ENCODE peak calls at places on chromosome 12, in seven cellular contexts. One of them, this sample, is unnamed.

GRCh38 chr12:6567112-6567680 is 895 bp downstream of the NOP2 start:
- DNase-seq in activated CD4-positive, alpha-beta T cell treated with anti-CD3 and anti-CD28 coated beads, Interleukin-2, amount 10 ng/mL, durations not matched to agents 7 days and 5 days: no peak
- DNase-seq in NCI-H1694 treated with DMSO at 0.1 percent for 48 hours: no peak
- DNase-seq in coronary artery: no peak
- DNase-seq in sigmoid colon: no peak
- DNase-seq in stimulated activated effector memory CD8-positive, alpha-beta T cell treated with anti-CD3 and anti-CD28 coated beads, Interleukin-12 subunit alpha, Interleukin-12 subunit beta, amount 100 ng/mL, for 72 hours: no peak
- DNase-seq in stimulated activated CD8-positive, alpha-beta memory T cell treated with anti-CD3 and anti-CD28 coated beads, Interleukin-7, amount 100 ng/mL, for 4 hours: no peak
- DNase-seq in this sample: no peak

GRCh38 chr12:116432321-116432750 is 126.8 kb upstream of the MAP1LC3B2 start:
- DNase-seq in stimulated activated CD8-positive, alpha-beta memory T cell treated with anti-CD3 and anti-CD28 coated beads, Interleukin-7, amount 100 ng/mL, for 4 hours: no peak
- DNase-seq in NCI-H1694 treated with DMSO at 0.1 percent for 48 hours: no peak
- DNase-seq in coronary artery: no peak
- DNase-seq in sigmoid colon: peak; percentile 83
- DNase-seq in stimulated activated effector memory CD8-positive, alpha-beta T cell treated with anti-CD3 and anti-CD28 coated beads, Interleukin-12 subunit alpha, Interleukin-12 subunit beta, amount 100 ng/mL, for 72 hours: no peak
- DNase-seq in activated CD4-positive, alpha-beta T cell treated with anti-CD3 and anti-CD28 coated beads, Interleukin-2, amount 10 ng/mL, durations not matched to agents 7 days and 5 days: no peak
- DNase-seq in this sample: no peak

GRCh38 chr12:22979854-22980253 is 354.9 kb downstream of the ETNK1 start:
- DNase-seq in stimulated activated CD8-positive, alpha-beta memory T cell treated with anti-CD3 and anti-CD28 coated beads, Interleukin-7, amount 100 ng/mL, for 4 hours: no peak
- DNase-seq in stimulated activated effector memory CD8-positive, alpha-beta T cell treated with anti-CD3 and anti-CD28 coated beads, Interleukin-12 subunit alpha, Interleukin-12 subunit beta, amount 100 ng/mL, for 72 hours: no peak
- DNase-seq in coronary artery: no peak
- DNase-seq in sigmoid colon: no peak
- DNase-seq in activated CD4-positive, alpha-beta T cell treated with anti-CD3 and anti-CD28 coated beads, Interleukin-2, amount 10 ng/mL, durations not matched to agents 7 days and 5 days: no peak
- DNase-seq in NCI-H1694 treated with DMSO at 0.1 percent for 48 hours: no peak
- DNase-seq in this sample: no peak

GRCh38 chr12:38956337-38956736 is 50.9 kb upstream of the CPNE8 start:
- DNase-seq in stimulated activated effector memory CD8-positive, alpha-beta T cell treated with anti-CD3 and anti-CD28 coated beads, Interleukin-12 subunit alpha, Interleukin-12 subunit beta, amount 100 ng/mL, for 72 hours: no peak
- DNase-seq in activated CD4-positive, alpha-beta T cell treated with anti-CD3 and anti-CD28 coated beads, Interleukin-2, amount 10 ng/mL, durations not matched to agents 7 days and 5 days: no peak
- DNase-seq in sigmoid colon: no peak
- DNase-seq in coronary artery: no peak
- DNase-seq in NCI-H1694 treated with DMSO at 0.1 percent for 48 hours: no peak
- DNase-seq in stimulated activated CD8-positive, alpha-beta memory T cell treated with anti-CD3 and anti-CD28 coated beads, Interleukin-7, amount 100 ng/mL, for 4 hours: no peak
- DNase-seq in this sample: no peak

GRCh38 chr12:96177013-96177412 is 17.2 kb upstream of the ELK3 start:
- DNase-seq in NCI-H1694 treated with DMSO at 0.1 percent for 48 hours: no peak
- DNase-seq in stimulated activated CD8-positive, alpha-beta memory T cell treated with anti-CD3 and anti-CD28 coated beads, Interleukin-7, amount 100 ng/mL, for 4 hours: peak; percentile 61
- DNase-seq in sigmoid colon: no peak
- DNase-seq in coronary artery: no peak
- DNase-seq in activated CD4-positive, alpha-beta T cell treated with anti-CD3 and anti-CD28 coated beads, Interleukin-2, amount 10 ng/mL, durations not matched to agents 7 days and 5 days: peak; percentile 69
- DNase-seq in stimulated activated effector memory CD8-positive, alpha-beta T cell treated with anti-CD3 and anti-CD28 coated beads, Interleukin-12 subunit alpha, Interleukin-12 subunit beta, amount 100 ng/mL, for 72 hours: peak; percentile 43
- DNase-seq in this sample: no peak

GRCh38 chr12:124633269-124633953 is 66.0 kb upstream of the NCOR2 start:
- DNase-seq in activated CD4-positive, alpha-beta T cell treated with anti-CD3 and anti-CD28 coated beads, Interleukin-2, amount 10 ng/mL, durations not matched to agents 7 days and 5 days: no peak
- DNase-seq in sigmoid colon: no peak
- DNase-seq in coronary artery: no peak
- DNase-seq in stimulated activated effector memory CD8-positive, alpha-beta T cell treated with anti-CD3 and anti-CD28 coated beads, Interleukin-12 subunit alpha, Interleukin-12 subunit beta, amount 100 ng/mL, for 72 hours: no peak
- DNase-seq in stimulated activated CD8-positive, alpha-beta memory T cell treated with anti-CD3 and anti-CD28 coated beads, Interleukin-7, amount 100 ng/mL, for 4 hours: no peak
- DNase-seq in NCI-H1694 treated with DMSO at 0.1 percent for 48 hours: no peak
- DNase-seq in this sample: no peak

GRCh38 chr12:42143401-42144173 is 1.1 kb downstream of the GXYLT1 start:
- DNase-seq in coronary artery: no peak
- DNase-seq in NCI-H1694 treated with DMSO at 0.1 percent for 48 hours: no peak
- DNase-seq in stimulated activated effector memory CD8-positive, alpha-beta T cell treated with anti-CD3 and anti-CD28 coated beads, Interleukin-12 subunit alpha, Interleukin-12 subunit beta, amount 100 ng/mL, for 72 hours: no peak
- DNase-seq in activated CD4-positive, alpha-beta T cell treated with anti-CD3 and anti-CD28 coated beads, Interleukin-2, amount 10 ng/mL, durations not matched to agents 7 days and 5 days: peak; percentile 8
- DNase-seq in stimulated activated CD8-positive, alpha-beta memory T cell treated with anti-CD3 and anti-CD28 coated beads, Interleukin-7, amount 100 ng/mL, for 4 hours: no peak
- DNase-seq in sigmoid colon: no peak
- DNase-seq in this sample: no peak

GRCh38 chr12:50220357-50221061 is 53.3 kb upstream of the CERS5 start:
- DNase-seq in NCI-H1694 treated with DMSO at 0.1 percent for 48 hours: peak; percentile 4
- DNase-seq in coronary artery: no peak
- DNase-seq in sigmoid colon: no peak
- DNase-seq in activated CD4-positive, alpha-beta T cell treated with anti-CD3 and anti-CD28 coated beads, Interleukin-2, amount 10 ng/mL, durations not matched to agents 7 days and 5 days: peak; percentile 41
- DNase-seq in stimulated activated CD8-positive, alpha-beta memory T cell treated with anti-CD3 and anti-CD28 coated beads, Interleukin-7, amount 100 ng/mL, for 4 hours: no peak
- DNase-seq in stimulated activated effector memory CD8-positive, alpha-beta T cell treated with anti-CD3 and anti-CD28 coated beads, Interleukin-12 subunit alpha, Interleukin-12 subunit beta, amount 100 ng/mL, for 72 hours: peak; percentile 21
- DNase-seq in this sample: no peak

GRCh38 chr12:58393152-58393551 is 451.8 kb downstream of the ATP23 start:
- DNase-seq in coronary artery: no peak
- DNase-seq in sigmoid colon: no peak
- DNase-seq in activated CD4-positive, alpha-beta T cell treated with anti-CD3 and anti-CD28 coated beads, Interleukin-2, amount 10 ng/mL, durations not matched to agents 7 days and 5 days: no peak
- DNase-seq in NCI-H1694 treated with DMSO at 0.1 percent for 48 hours: no peak
- DNase-seq in stimulated activated effector memory CD8-positive, alpha-beta T cell treated with anti-CD3 and anti-CD28 coated beads, Interleukin-12 subunit alpha, Interleukin-12 subunit beta, amount 100 ng/mL, for 72 hours: no peak
- DNase-seq in stimulated activated CD8-positive, alpha-beta memory T cell treated with anti-CD3 and anti-CD28 coated beads, Interleukin-7, amount 100 ng/mL, for 4 hours: no peak
- DNase-seq in this sample: no peak

GRCh38 chr12:26153421-26154154 is 28.8 kb upstream of the BHLHE41 start:
- DNase-seq in stimulated activated effector memory CD8-positive, alpha-beta T cell treated with anti-CD3 and anti-CD28 coated beads, Interleukin-12 subunit alpha, Interleukin-12 subunit beta, amount 100 ng/mL, for 72 hours: no peak
- DNase-seq in sigmoid colon: no peak
- DNase-seq in stimulated activated CD8-positive, alpha-beta memory T cell treated with anti-CD3 and anti-CD28 coated beads, Interleukin-7, amount 100 ng/mL, for 4 hours: no peak
- DNase-seq in NCI-H1694 treated with DMSO at 0.1 percent for 48 hours: no peak
- DNase-seq in activated CD4-positive, alpha-beta T cell treated with anti-CD3 and anti-CD28 coated beads, Interleukin-2, amount 10 ng/mL, durations not matched to agents 7 days and 5 days: no peak
- DNase-seq in coronary artery: no peak
- DNase-seq in this sample: no peak

GRCh38 chr12:54058189-54058917 is 4.7 kb downstream of the HOXC4 start:
- DNase-seq in sigmoid colon: no peak
- DNase-seq in coronary artery: no peak
- DNase-seq in activated CD4-positive, alpha-beta T cell treated with anti-CD3 and anti-CD28 coated beads, Interleukin-2, amount 10 ng/mL, durations not matched to agents 7 days and 5 days: no peak
- DNase-seq in stimulated activated effector memory CD8-positive, alpha-beta T cell treated with anti-CD3 and anti-CD28 coated beads, Interleukin-12 subunit alpha, Interleukin-12 subunit beta, amount 100 ng/mL, for 72 hours: no peak
- DNase-seq in NCI-H1694 treated with DMSO at 0.1 percent for 48 hours: no peak
- DNase-seq in stimulated activated CD8-positive, alpha-beta memory T cell treated with anti-CD3 and anti-CD28 coated beads, Interleukin-7, amount 100 ng/mL, for 4 hours: no peak
- DNase-seq in this sample: no peak

GRCh38 chr12:46523863-46524770 is 151.5 kb upstream of the SLC38A2 start:
- DNase-seq in coronary artery: no peak
- DNase-seq in stimulated activated CD8-positive, alpha-beta memory T cell treated with anti-CD3 and anti-CD28 coated beads, Interleukin-7, amount 100 ng/mL, for 4 hours: no peak
- DNase-seq in sigmoid colon: no peak
- DNase-seq in stimulated activated effector memory CD8-positive, alpha-beta T cell treated with anti-CD3 and anti-CD28 coated beads, Interleukin-12 subunit alpha, Interleukin-12 subunit beta, amount 100 ng/mL, for 72 hours: peak; percentile 12
- DNase-seq in activated CD4-positive, alpha-beta T cell treated with anti-CD3 and anti-CD28 coated beads, Interleukin-2, amount 10 ng/mL, durations not matched to agents 7 days and 5 days: peak; percentile 75
- DNase-seq in NCI-H1694 treated with DMSO at 0.1 percent for 48 hours: no peak
- DNase-seq in this sample: no peak

GRCh38 chr12:55719371-55719770 is 822 bp upstream of the RDH5 start:
- DNase-seq in stimulated activated effector memory CD8-positive, alpha-beta T cell treated with anti-CD3 and anti-CD28 coated beads, Interleukin-12 subunit alpha, Interleukin-12 subunit beta, amount 100 ng/mL, for 72 hours: no peak
- DNase-seq in sigmoid colon: no peak
- DNase-seq in coronary artery: no peak
- DNase-seq in stimulated activated CD8-positive, alpha-beta memory T cell treated with anti-CD3 and anti-CD28 coated beads, Interleukin-7, amount 100 ng/mL, for 4 hours: no peak
- DNase-seq in activated CD4-positive, alpha-beta T cell treated with anti-CD3 and anti-CD28 coated beads, Interleukin-2, amount 10 ng/mL, durations not matched to agents 7 days and 5 days: no peak
- DNase-seq in NCI-H1694 treated with DMSO at 0.1 percent for 48 hours: no peak
- DNase-seq in this sample: no peak

GRCh38 chr12:118189761-118190181 is 53.8 kb downstream of the PEBP1 start:
- DNase-seq in stimulated activated CD8-positive, alpha-beta memory T cell treated with anti-CD3 and anti-CD28 coated beads, Interleukin-7, amount 100 ng/mL, for 4 hours: no peak
- DNase-seq in coronary artery: no peak
- DNase-seq in stimulated activated effector memory CD8-positive, alpha-beta T cell treated with anti-CD3 and anti-CD28 coated beads, Interleukin-12 subunit alpha, Interleukin-12 subunit beta, amount 100 ng/mL, for 72 hours: no peak
- DNase-seq in activated CD4-positive, alpha-beta T cell treated with anti-CD3 and anti-CD28 coated beads, Interleukin-2, amount 10 ng/mL, durations not matched to agents 7 days and 5 days: no peak
- DNase-seq in NCI-H1694 treated with DMSO at 0.1 percent for 48 hours: peak; percentile 81
- DNase-seq in sigmoid colon: peak; percentile 65
- DNase-seq in this sample: no peak

GRCh38 chr12:113586461-113586860 is 114.8 kb upstream of the LHX5 start:
- DNase-seq in activated CD4-positive, alpha-beta T cell treated with anti-CD3 and anti-CD28 coated beads, Interleukin-2, amount 10 ng/mL, durations not matched to agents 7 days and 5 days: no peak
- DNase-seq in NCI-H1694 treated with DMSO at 0.1 percent for 48 hours: no peak
- DNase-seq in stimulated activated CD8-positive, alpha-beta memory T cell treated with anti-CD3 and anti-CD28 coated beads, Interleukin-7, amount 100 ng/mL, for 4 hours: no peak
- DNase-seq in coronary artery: no peak
- DNase-seq in sigmoid colon: no peak
- DNase-seq in stimulated activated effector memory CD8-positive, alpha-beta T cell treated with anti-CD3 and anti-CD28 coated beads, Interleukin-12 subunit alpha, Interleukin-12 subunit beta, amount 100 ng/mL, for 72 hours: no peak
- DNase-seq in this sample: no peak

GRCh38 chr12:2561367-2561766 is 233.4 kb upstream of the FKBP4 start:
- DNase-seq in stimulated activated CD8-positive, alpha-beta memory T cell treated with anti-CD3 and anti-CD28 coated beads, Interleukin-7, amount 100 ng/mL, for 4 hours: no peak
- DNase-seq in NCI-H1694 treated with DMSO at 0.1 percent for 48 hours: no peak
- DNase-seq in stimulated activated effector memory CD8-positive, alpha-beta T cell treated with anti-CD3 and anti-CD28 coated beads, Interleukin-12 subunit alpha, Interleukin-12 subunit beta, amount 100 ng/mL, for 72 hours: no peak
- DNase-seq in activated CD4-positive, alpha-beta T cell treated with anti-CD3 and anti-CD28 coated beads, Interleukin-2, amount 10 ng/mL, durations not matched to agents 7 days and 5 days: no peak
- DNase-seq in sigmoid colon: no peak
- DNase-seq in coronary artery: no peak
- DNase-seq in this sample: no peak

GRCh38 chr12:53956914-53957536 is 2.3 kb downstream of the HOXC12 start:
- DNase-seq in NCI-H1694 treated with DMSO at 0.1 percent for 48 hours: no peak
- DNase-seq in coronary artery: no peak
- DNase-seq in sigmoid colon: no peak
- DNase-seq in stimulated activated effector memory CD8-positive, alpha-beta T cell treated with anti-CD3 and anti-CD28 coated beads, Interleukin-12 subunit alpha, Interleukin-12 subunit beta, amount 100 ng/mL, for 72 hours: no peak
- DNase-seq in stimulated activated CD8-positive, alpha-beta memory T cell treated with anti-CD3 and anti-CD28 coated beads, Interleukin-7, amount 100 ng/mL, for 4 hours: no peak
- DNase-seq in activated CD4-positive, alpha-beta T cell treated with anti-CD3 and anti-CD28 coated beads, Interleukin-2, amount 10 ng/mL, durations not matched to agents 7 days and 5 days: no peak
- DNase-seq in this sample: no peak

GRCh38 chr12:115911360-115911759 is 366.1 kb downstream of the MED13L start:
- DNase-seq in stimulated activated CD8-positive, alpha-beta memory T cell treated with anti-CD3 and anti-CD28 coated beads, Interleukin-7, amount 100 ng/mL, for 4 hours: no peak
- DNase-seq in coronary artery: peak; percentile 12
- DNase-seq in sigmoid colon: no peak
- DNase-seq in NCI-H1694 treated with DMSO at 0.1 percent for 48 hours: no peak
- DNase-seq in activated CD4-positive, alpha-beta T cell treated with anti-CD3 and anti-CD28 coated beads, Interleukin-2, amount 10 ng/mL, durations not matched to agents 7 days and 5 days: no peak
- DNase-seq in stimulated activated effector memory CD8-positive, alpha-beta T cell treated with anti-CD3 and anti-CD28 coated beads, Interleukin-12 subunit alpha, Interleukin-12 subunit beta, amount 100 ng/mL, for 72 hours: no peak
- DNase-seq in this sample: no peak

GRCh38 chr12:113983777-113984448 is 17.8 kb upstream of the RBM19 start:
- DNase-seq in activated CD4-positive, alpha-beta T cell treated with anti-CD3 and anti-CD28 coated beads, Interleukin-2, amount 10 ng/mL, durations not matched to agents 7 days and 5 days: no peak
- DNase-seq in stimulated activated CD8-positive, alpha-beta memory T cell treated with anti-CD3 and anti-CD28 coated beads, Interleukin-7, amount 100 ng/mL, for 4 hours: no peak
- DNase-seq in stimulated activated effector memory CD8-positive, alpha-beta T cell treated with anti-CD3 and anti-CD28 coated beads, Interleukin-12 subunit alpha, Interleukin-12 subunit beta, amount 100 ng/mL, for 72 hours: no peak
- DNase-seq in NCI-H1694 treated with DMSO at 0.1 percent for 48 hours: no peak
- DNase-seq in coronary artery: no peak
- DNase-seq in sigmoid colon: no peak
- DNase-seq in this sample: no peak

GRCh38 chr12:46455648-46456352 is 83.2 kb upstream of the SLC38A2 start:
- DNase-seq in coronary artery: no peak
- DNase-seq in activated CD4-positive, alpha-beta T cell treated with anti-CD3 and anti-CD28 coated beads, Interleukin-2, amount 10 ng/mL, durations not matched to agents 7 days and 5 days: no peak
- DNase-seq in stimulated activated CD8-positive, alpha-beta memory T cell treated with anti-CD3 and anti-CD28 coated beads, Interleukin-7, amount 100 ng/mL, for 4 hours: no peak
- DNase-seq in NCI-H1694 treated with DMSO at 0.1 percent for 48 hours: no peak
- DNase-seq in stimulated activated effector memory CD8-positive, alpha-beta T cell treated with anti-CD3 and anti-CD28 coated beads, Interleukin-12 subunit alpha, Interleukin-12 subunit beta, amount 100 ng/mL, for 72 hours: no peak
- DNase-seq in sigmoid colon: no peak
- DNase-seq in this sample: no peak

GRCh38 chr12:3293446-3294161 is 197.4 kb upstream of the PRMT8 start:
- DNase-seq in activated CD4-positive, alpha-beta T cell treated with anti-CD3 and anti-CD28 coated beads, Interleukin-2, amount 10 ng/mL, durations not matched to agents 7 days and 5 days: no peak
- DNase-seq in NCI-H1694 treated with DMSO at 0.1 percent for 48 hours: no peak
- DNase-seq in stimulated activated CD8-positive, alpha-beta memory T cell treated with anti-CD3 and anti-CD28 coated beads, Interleukin-7, amount 100 ng/mL, for 4 hours: no peak
- DNase-seq in stimulated activated effector memory CD8-positive, alpha-beta T cell treated with anti-CD3 and anti-CD28 coated beads, Interleukin-12 subunit alpha, Interleukin-12 subunit beta, amount 100 ng/mL, for 72 hours: no peak
- DNase-seq in coronary artery: no peak
- DNase-seq in sigmoid colon: no peak
- DNase-seq in this sample: no peak

GRCh38 chr12:58633479-58633878 is 286.8 kb downstream of the LRIG3 start:
- DNase-seq in NCI-H1694 treated with DMSO at 0.1 percent for 48 hours: no peak
- DNase-seq in stimulated activated effector memory CD8-positive, alpha-beta T cell treated with anti-CD3 and anti-CD28 coated beads, Interleukin-12 subunit alpha, Interleukin-12 subunit beta, amount 100 ng/mL, for 72 hours: no peak
- DNase-seq in stimulated activated CD8-positive, alpha-beta memory T cell treated with anti-CD3 and anti-CD28 coated beads, Interleukin-7, amount 100 ng/mL, for 4 hours: no peak
- DNase-seq in activated CD4-positive, alpha-beta T cell treated with anti-CD3 and anti-CD28 coated beads, Interleukin-2, amount 10 ng/mL, durations not matched to agents 7 days and 5 days: no peak
- DNase-seq in sigmoid colon: no peak
- DNase-seq in coronary artery: no peak
- DNase-seq in this sample: no peak

GRCh38 chr12:6288235-6288634 is 22.2 kb upstream of the PLEKHG6 start:
- DNase-seq in activated CD4-positive, alpha-beta T cell treated with anti-CD3 and anti-CD28 coated beads, Interleukin-2, amount 10 ng/mL, durations not matched to agents 7 days and 5 days: no peak
- DNase-seq in stimulated activated effector memory CD8-positive, alpha-beta T cell treated with anti-CD3 and anti-CD28 coated beads, Interleukin-12 subunit alpha, Interleukin-12 subunit beta, amount 100 ng/mL, for 72 hours: no peak
- DNase-seq in sigmoid colon: no peak
- DNase-seq in coronary artery: no peak
- DNase-seq in stimulated activated CD8-positive, alpha-beta memory T cell treated with anti-CD3 and anti-CD28 coated beads, Interleukin-7, amount 100 ng/mL, for 4 hours: no peak
- DNase-seq in NCI-H1694 treated with DMSO at 0.1 percent for 48 hours: no peak
- DNase-seq in this sample: no peak

GRCh38 chr12:95803817-95804216 is 13.3 kb upstream of the NTN4 start:
- DNase-seq in sigmoid colon: no peak
- DNase-seq in coronary artery: no peak
- DNase-seq in stimulated activated effector memory CD8-positive, alpha-beta T cell treated with anti-CD3 and anti-CD28 coated beads, Interleukin-12 subunit alpha, Interleukin-12 subunit beta, amount 100 ng/mL, for 72 hours: no peak
- DNase-seq in stimulated activated CD8-positive, alpha-beta memory T cell treated with anti-CD3 and anti-CD28 coated beads, Interleukin-7, amount 100 ng/mL, for 4 hours: no peak
- DNase-seq in activated CD4-positive, alpha-beta T cell treated with anti-CD3 and anti-CD28 coated beads, Interleukin-2, amount 10 ng/mL, durations not matched to agents 7 days and 5 days: no peak
- DNase-seq in NCI-H1694 treated with DMSO at 0.1 percent for 48 hours: no peak
- DNase-seq in this sample: no peak

GRCh38 chr12:94458882-94459772 is 540 bp downstream of the CEP83 start:
- DNase-seq in stimulated activated effector memory CD8-positive, alpha-beta T cell treated with anti-CD3 and anti-CD28 coated beads, Interleukin-12 subunit alpha, Interleukin-12 subunit beta, amount 100 ng/mL, for 72 hours: no peak
- DNase-seq in sigmoid colon: no peak
- DNase-seq in NCI-H1694 treated with DMSO at 0.1 percent for 48 hours: no peak
- DNase-seq in coronary artery: no peak
- DNase-seq in activated CD4-positive, alpha-beta T cell treated with anti-CD3 and anti-CD28 coated beads, Interleukin-2, amount 10 ng/mL, durations not matched to agents 7 days and 5 days: no peak
- DNase-seq in stimulated activated CD8-positive, alpha-beta memory T cell treated with anti-CD3 and anti-CD28 coated beads, Interleukin-7, amount 100 ng/mL, for 4 hours: no peak
- DNase-seq in this sample: no peak

GRCh38 chr12:11545438-11546330 is 103.8 kb upstream of the ETV6 start:
- DNase-seq in stimulated activated effector memory CD8-positive, alpha-beta T cell treated with anti-CD3 and anti-CD28 coated beads, Interleukin-12 subunit alpha, Interleukin-12 subunit beta, amount 100 ng/mL, for 72 hours: no peak
- DNase-seq in sigmoid colon: no peak
- DNase-seq in stimulated activated CD8-positive, alpha-beta memory T cell treated with anti-CD3 and anti-CD28 coated beads, Interleukin-7, amount 100 ng/mL, for 4 hours: peak; percentile 27
- DNase-seq in coronary artery: no peak
- DNase-seq in activated CD4-positive, alpha-beta T cell treated with anti-CD3 and anti-CD28 coated beads, Interleukin-2, amount 10 ng/mL, durations not matched to agents 7 days and 5 days: peak; percentile 81
- DNase-seq in NCI-H1694 treated with DMSO at 0.1 percent for 48 hours: peak; percentile 38
- DNase-seq in this sample: no peak

GRCh38 chr12:109888179-109889020 is 8.1 kb upstream of the GLTP start:
- DNase-seq in sigmoid colon: no peak
- DNase-seq in stimulated activated CD8-positive, alpha-beta memory T cell treated with anti-CD3 and anti-CD28 coated beads, Interleukin-7, amount 100 ng/mL, for 4 hours: no peak
- DNase-seq in stimulated activated effector memory CD8-positive, alpha-beta T cell treated with anti-CD3 and anti-CD28 coated beads, Interleukin-12 subunit alpha, Interleukin-12 subunit beta, amount 100 ng/mL, for 72 hours: peak; percentile 7
- DNase-seq in activated CD4-positive, alpha-beta T cell treated with anti-CD3 and anti-CD28 coated beads, Interleukin-2, amount 10 ng/mL, durations not matched to agents 7 days and 5 days: peak; percentile 24
- DNase-seq in NCI-H1694 treated with DMSO at 0.1 percent for 48 hours: no peak
- DNase-seq in coronary artery: no peak
- DNase-seq in this sample: no peak

GRCh38 chr12:47286676-47287075 is 206.9 kb upstream of the AMIGO2 start:
- DNase-seq in stimulated activated effector memory CD8-positive, alpha-beta T cell treated with anti-CD3 and anti-CD28 coated beads, Interleukin-12 subunit alpha, Interleukin-12 subunit beta, amount 100 ng/mL, for 72 hours: no peak
- DNase-seq in sigmoid colon: no peak
- DNase-seq in stimulated activated CD8-positive, alpha-beta memory T cell treated with anti-CD3 and anti-CD28 coated beads, Interleukin-7, amount 100 ng/mL, for 4 hours: no peak
- DNase-seq in activated CD4-positive, alpha-beta T cell treated with anti-CD3 and anti-CD28 coated beads, Interleukin-2, amount 10 ng/mL, durations not matched to agents 7 days and 5 days: no peak
- DNase-seq in NCI-H1694 treated with DMSO at 0.1 percent for 48 hours: no peak
- DNase-seq in coronary artery: no peak
- DNase-seq in this sample: no peak

GRCh38 chr12:67996347-67996746 is 7.1 kb downstream of the IFNG-AS1 start:
- DNase-seq in NCI-H1694 treated with DMSO at 0.1 percent for 48 hours: no peak
- DNase-seq in activated CD4-positive, alpha-beta T cell treated with anti-CD3 and anti-CD28 coated beads, Interleukin-2, amount 10 ng/mL, durations not matched to agents 7 days and 5 days: no peak
- DNase-seq in coronary artery: no peak
- DNase-seq in sigmoid colon: no peak
- DNase-seq in stimulated activated CD8-positive, alpha-beta memory T cell treated with anti-CD3 and anti-CD28 coated beads, Interleukin-7, amount 100 ng/mL, for 4 hours: no peak
- DNase-seq in stimulated activated effector memory CD8-positive, alpha-beta T cell treated with anti-CD3 and anti-CD28 coated beads, Interleukin-12 subunit alpha, Interleukin-12 subunit beta, amount 100 ng/mL, for 72 hours: no peak
- DNase-seq in this sample: no peak